ENCODE peak calls at places on chromosomes 7 and 10, in six cellular contexts. S, E, Z, X, U and H are unnamed samples.

GRCh38 chr10:48951707-48952106 is 12.1 kb upstream of the LRRC18 start:
- DNase-seq in X (no peak), Z (no peak), U (no peak), S (no peak), E (no peak), H (no peak)

GRCh38 chr10:129329375-129330040 is 137.5 kb upstream of the MGMT start:
- DNase-seq in E (no peak), S (no peak), Z (no peak), X (no peak), U (no peak), H (no peak)

GRCh38 chr7:35424869-35425495 is 171.1 kb upstream of the TBX20 start:
- DNase-seq in U (peak), Z (peak), E (no peak), S (peak), X (peak), H (peak)

GRCh38 chr7:4886671-4887070 is 3.2 kb upstream of the RADIL start:
- DNase-seq in X (no peak), S (no peak), Z (no peak), E (no peak), U (no peak), H (no peak)

GRCh38 chr10:78212134-78212785 is 178.6 kb downstream of the RPS24 start:
- DNase-seq in U (peak), E (no peak), S (peak), X (no peak), Z (no peak), H (no peak)

GRCh38 chr7:81284576-81284975 is 365.7 kb upstream of the SEMA3C start:
- DNase-seq in S (no peak), E (no peak), X (peak), U (peak), Z (no peak), H (no peak)

GRCh38 chr10:29776246-29776645 is 141.5 kb upstream of the SVIL start:
- DNase-seq in X (no peak), S (no peak), Z (no peak), E (no peak), U (no peak), H (no peak)

GRCh38 chr7:32941996-32942782 is 15.1 kb upstream of the FKBP9 start:
- DNase-seq in Z (no peak), E (peak), S (peak), X (peak), U (peak), H (peak)

GRCh38 chr10:110535958-110536891 is 31.3 kb upstream of the SMC3 start:
- DNase-seq in X (peak), U (peak), E (no peak), Z (peak), S (peak), H (no peak)

GRCh38 chr10:91700788-91701444 is 68.0 kb upstream of the PPP1R3C start:
- DNase-seq in S (peak), E (no peak), U (no peak), Z (no peak), X (peak), H (no peak)

GRCh38 chr10:132280646-132281074 is 27.1 kb downstream of the STK32C start:
- DNase-seq in S (no peak), U (no peak), X (no peak), E (no peak), Z (no peak), H (no peak)

GRCh38 chr7:57199252-57199651 is 67.0 kb upstream of the ZNF479 start:
- DNase-seq in Z (no peak), E (no peak), S (no peak), U (no peak), X (no peak), H (no peak)

GRCh38 chr7:118252087-118252486 is 27.6 kb downstream of the ANKRD7 start:
- DNase-seq in U (no peak), E (no peak), S (no peak), Z (no peak), X (no peak), H (no peak)

GRCh38 chr10:97250952-97251351 is 41.5 kb downstream of the ARHGAP19 start:
- DNase-seq in X (no peak), Z (no peak), S (no peak), E (no peak), U (no peak), H (no peak)